ENCODE peak calls at places on chromosomes 13 and 19, in eight cellular contexts. D, E, I, S, M, P, A and W are unnamed samples.

GRCh38 chr19:9456018-9456689 is 20.8 kb upstream of the ZNF266 start:
- DNase-seq in D (no peak), E (no peak), I (no peak), S (no peak), M (no peak), P (no peak), A (no peak), W (no peak)

GRCh38 chr13:85816413-85816812 is 17.2 kb upstream of the SLITRK6 start:
- DNase-seq in D (no peak), E (peak), I (no peak), S (no peak), M (no peak), P (no peak), A (no peak), W (no peak)

GRCh38 chr19:33482486-33482885 is 39.1 kb downstream of the PEPD start:
- DNase-seq in D (no peak), E (no peak), I (no peak), S (no peak), M (no peak), P (peak), A (no peak), W (no peak)

GRCh38 chr13:112062619-112063308 is 4.2 kb upstream of the SOX1 start:
- DNase-seq in D (no peak), E (no peak), I (no peak), S (peak), M (no peak), P (no peak), A (no peak), W (no peak)

GRCh38 chr19:54141356-54141755 is 3.8 kb downstream of the CNOT3 start:
- DNase-seq in D (no peak), E (no peak), I (no peak), S (no peak), M (no peak), P (no peak), A (no peak), W (no peak)

GRCh38 chr13:35140831-35141230 is 198.8 kb downstream of the NBEA start:
- DNase-seq in D (no peak), E (no peak), I (no peak), S (no peak), M (no peak), P (no peak), A (no peak), W (no peak)

GRCh38 chr13:85314686-85315085 is 484.5 kb downstream of the SLITRK6 start:
- DNase-seq in D (no peak), E (no peak), I (no peak), S (no peak), M (no peak), P (no peak), A (no peak), W (no peak)

GRCh38 chr19:50896591-50897190 is 14.5 kb downstream of the KLK4 start:
- DNase-seq in D (peak), E (peak), I (no peak), S (no peak), M (peak), P (no peak), A (no peak), W (no peak)

GRCh38 chr19:5170329-5170745 is 170.3 kb downstream of the PTPRS start:
- DNase-seq in D (no peak), E (peak), I (no peak), S (peak), M (peak), P (no peak), A (peak), W (no peak)

GRCh38 chr19:31372245-31372781 is 23.1 kb upstream of the TSHZ3 start:
- DNase-seq in D (no peak), E (no peak), I (no peak), S (no peak), M (no peak), P (no peak), A (no peak), W (no peak)

GRCh38 chr19:17542042-17542441 is 13.4 kb upstream of the COLGALT1 start:
- DNase-seq in D (no peak), E (no peak), I (no peak), S (no peak), M (no peak), P (no peak), A (no peak), W (no peak)

GRCh38 chr13:50365300-50365682 is 350.0 kb downstream of the KCNRG start:
- DNase-seq in D (no peak), E (no peak), I (no peak), S (no peak), M (peak), P (no peak), A (no peak), W (no peak)

GRCh38 chr13:50370303-50370950 is 355.2 kb downstream of the KCNRG start:
- DNase-seq in D (no peak), E (no peak), I (no peak), S (no peak), M (peak), P (no peak), A (no peak), W (no peak)

GRCh38 chr13:50369646-50370045 is 354.4 kb downstream of the KCNRG start:
- DNase-seq in D (no peak), E (no peak), I (no peak), S (no peak), M (no peak), P (no peak), A (no peak), W (no peak)

GRCh38 chr13:50365683-50366391 is 350.6 kb downstream of the KCNRG start:
- DNase-seq in D (no peak), E (peak), I (no peak), S (no peak), M (peak), P (no peak), A (peak), W (no peak)

GRCh38 chr13:50366488-50367174 is 351.4 kb downstream of the KCNRG start:
- DNase-seq in D (no peak), E (no peak), I (no peak), S (no peak), M (peak), P (no peak), A (no peak), W (no peak)
- H3K4me3 ChIP-seq in D (no peak), E (no peak), I (no peak), S (no peak), M (no peak), P (no peak), A (no peak), W (no peak)

GRCh38 chr19:58468216-58468839 is 1.4 kb downstream of the ZNF324 start:
- DNase-seq in D (no peak), E (no peak), I (no peak), S (no peak), M (peak), P (no peak), A (no peak), W (no peak)
- TF ChIP-seq CTCF in D (no peak), E (no peak), I (no peak), S (no peak), M (no peak), P (no peak), A (no peak), W (no peak)

DNA sequence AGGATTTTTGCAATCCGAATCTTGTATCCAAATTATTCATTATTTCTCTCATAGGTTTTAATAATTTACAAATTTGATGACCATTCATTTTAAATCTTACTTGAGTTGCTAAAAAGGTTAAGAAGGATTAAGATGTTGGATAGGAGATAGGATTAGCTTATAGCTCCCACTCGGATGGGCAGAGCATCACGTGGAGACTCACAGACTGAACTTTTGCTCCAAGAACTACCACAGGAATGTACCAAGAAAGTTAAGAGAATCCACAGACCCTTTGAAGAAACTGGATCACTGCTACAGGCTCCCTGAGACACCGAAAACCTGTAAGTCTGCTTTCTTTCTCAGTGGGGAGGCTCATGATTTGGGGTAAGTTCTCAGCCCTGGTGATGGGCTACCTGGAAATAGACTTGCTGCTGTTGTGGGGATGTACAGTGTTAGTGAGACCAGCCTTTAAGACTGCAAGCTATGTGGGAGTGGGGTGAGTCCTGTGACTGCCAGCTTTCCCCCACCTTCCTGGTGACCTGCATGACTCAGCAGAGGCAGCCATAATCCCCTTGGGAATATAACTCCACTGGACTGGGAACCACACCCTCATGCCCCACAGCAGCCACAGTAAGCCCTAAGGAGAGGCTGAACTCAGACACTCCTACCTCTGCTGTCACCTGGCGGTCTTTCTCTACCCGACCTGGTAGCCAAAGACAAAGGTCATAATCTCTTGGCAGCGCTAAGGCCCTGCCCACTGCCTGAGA is 1458.0 kb downstream of the OLFM4 start:
- DNase-seq in D (no peak), E (no peak), I (no peak), S (peak), M (no peak), P (no peak), A (no peak), W (no peak)
- H3K4me3 ChIP-seq in D (no peak), E (no peak), I (no peak), S (no peak), M (no peak), P (no peak), A (no peak), W (no peak)

GRCh38 chr13:99037756-99038155 is 59.9 kb upstream of the DOCK9 start:
- DNase-seq in D (no peak), E (no peak), I (no peak), S (no peak), M (no peak), P (no peak), A (no peak), W (no peak)

GRCh38 chr13:99031725-99032298 is 53.9 kb upstream of the DOCK9 start:
- DNase-seq in D (no peak), E (no peak), I (no peak), S (no peak), M (no peak), P (no peak), A (no peak), W (no peak)

GRCh38 chr13:99035715-99036114 is 57.9 kb upstream of the DOCK9 start:
- DNase-seq in D (no peak), E (no peak), I (no peak), S (no peak), M (no peak), P (no peak), A (no peak), W (no peak)

GRCh38 chr13:99034333-99035085 is 56.6 kb upstream of the DOCK9 start:
- DNase-seq in D (no peak), E (no peak), I (no peak), S (peak), M (no peak), P (no peak), A (no peak), W (no peak)

GRCh38 chr13:99033814-99034213 is 56.0 kb upstream of the DOCK9 start:
- DNase-seq in D (no peak), E (no peak), I (no peak), S (no peak), M (peak), P (no peak), A (no peak), W (no peak)
- TF ChIP-seq CTCF in D (peak), E (peak), I (peak), S (peak), M (peak), P (peak), A (peak), W (peak)

GRCh38 chr19:19305066-19305465 is 15.2 kb downstream of the SUGP1 start:
- DNase-seq in D (no peak), E (no peak), I (no peak), S (no peak), M (no peak), P (no peak), A (no peak), W (no peak)

GRCh38 chr19:19304186-19304975 is 15.9 kb downstream of the SUGP1 start:
- DNase-seq in D (no peak), E (no peak), I (no peak), S (no peak), M (no peak), P (no peak), A (no peak), W (no peak)

GRCh38 chr19:19306191-19306590 is 14.1 kb downstream of the SUGP1 start:
- DNase-seq in D (no peak), E (no peak), I (no peak), S (no peak), M (no peak), P (no peak), A (no peak), W (no peak)

GRCh38 chr19:19305696-19306095 is 14.6 kb downstream of the SUGP1 start:
- DNase-seq in D (no peak), E (no peak), I (no peak), S (no peak), M (no peak), P (no peak), A (no peak), W (no peak)

GRCh38 chr19:19308373-19308772 is 11.9 kb downstream of the SUGP1 start:
- DNase-seq in D (no peak), E (no peak), I (no peak), S (no peak), M (no peak), P (no peak), A (no peak), W (no peak)
- H3K4me3 ChIP-seq in D (no peak), E (no peak), I (no peak), S (no peak), M (no peak), P (no peak), A (no peak), W (no peak)

GRCh38 chr13:49545661-49546060 is 39.7 kb downstream of the RCBTB1 start:
- DNase-seq in D (no peak), E (no peak), I (no peak), S (peak), M (no peak), P (no peak), A (no peak), W (no peak)

GRCh38 chr13:49553888-49554287 is 31.5 kb downstream of the RCBTB1 start:
- DNase-seq in D (no peak), E (no peak), I (no peak), S (no peak), M (no peak), P (no peak), A (no peak), W (no peak)

GRCh38 chr13:49551245-49551644 is 34.1 kb downstream of the RCBTB1 start:
- DNase-seq in D (no peak), E (no peak), I (no peak), S (no peak), M (no peak), P (no peak), A (no peak), W (no peak)

GRCh38 chr13:49546559-49546958 is 38.8 kb downstream of the RCBTB1 start:
- DNase-seq in D (no peak), E (no peak), I (no peak), S (no peak), M (no peak), P (no peak), A (no peak), W (no peak)

DNA sequence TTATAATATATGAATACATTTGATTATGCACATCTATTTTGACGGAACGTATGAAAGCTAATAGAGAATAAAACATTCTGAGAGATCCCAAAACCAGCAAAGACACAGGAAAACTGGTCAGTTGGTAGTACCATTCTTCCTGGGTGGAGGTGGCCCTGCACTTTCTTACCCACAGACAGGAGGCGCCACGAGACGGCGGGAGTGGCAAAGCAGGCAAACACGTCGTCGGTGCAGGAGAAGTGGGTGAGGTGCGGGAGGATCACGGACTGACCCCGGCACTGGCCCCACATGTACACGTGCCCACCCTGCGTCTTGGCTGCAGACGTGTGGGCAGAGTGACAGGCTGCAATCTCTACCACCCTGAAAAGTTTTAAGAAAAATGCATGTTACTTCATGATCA is 36.1 kb downstream of the RCBTB1 start:
- DNase-seq in D (no peak), E (no peak), I (no peak), S (peak), M (no peak), P (no peak), A (no peak), W (no peak)
- TF ChIP-seq CTCF in D (no peak), E (no peak), I (peak), S (peak), M (peak), P (peak), A (no peak), W (no peak)

GRCh38 chr19:3721131-3721899 is 13.1 kb downstream of the TJP3 start:
- DNase-seq in D (peak), E (peak), I (peak), S (peak), M (peak), P (peak), A (peak), W (no peak)
- H3K4me3 ChIP-seq in D (peak), E (peak), I (no peak), S (peak), M (no peak), P (no peak), A (peak), W (no peak)

GRCh38 chr13:31161583-31162150 is at the start of gene HSPH1:
- DNase-seq in D (peak), E (peak), I (peak), S (peak), M (peak), P (peak), A (peak), W (peak)
- TF ChIP-seq CTCF in D (no peak), E (no peak), I (peak), S (peak), M (no peak), P (peak), A (no peak), W (peak)

GRCh38 chr13:24146961-24147569 is 13.5 kb upstream of the SPATA13 start:
- DNase-seq in D (no peak), E (no peak), I (no peak), S (no peak), M (no peak), P (no peak), A (no peak), W (no peak)
- H3K4me3 ChIP-seq in D (no peak), E (no peak), I (no peak), S (no peak), M (no peak), P (no peak), A (no peak), W (no peak)